ENCODE peak calls at places on chromosomes 4 and X, in nine cellular contexts. Z, F, O, N, C, J, H, X and T are unnamed samples.

GRCh38 chrX:54182194-54182863 is 725 bp downstream of the FAM120C start:
- DNase-seq in Z (peak; percentile 72), F (peak; percentile 60), O (peak; percentile 18), N (peak; percentile 54), C (no peak), J (peak; percentile 49), H (peak; percentile 61), X (peak; percentile 2), T (peak; percentile 62)

GRCh38 chrX:13759152-13759718 is 24.7 kb downstream of the OFD1 start:
- DNase-seq in Z (no peak), F (no peak), O (no peak), N (no peak), C (no peak), J (no peak), H (no peak), X (no peak), T (no peak)

GRCh38 chrX:56978172-56978571 is 17.2 kb downstream of the SPIN3 start:
- DNase-seq in Z (peak; percentile 45), F (peak; percentile 62), O (peak; percentile 14), N (peak; percentile 13), C (no peak), J (no peak), H (no peak), X (no peak), T (peak; percentile 14)

GRCh38 chr4:156970501-156971167 is 965 bp downstream of the PDGFC start:
- DNase-seq in Z (peak; percentile 54), F (peak; percentile 85), O (peak; percentile 61), N (no peak), C (no peak), J (peak; percentile 71), H (peak; percentile 73), X (no peak), T (peak; percentile 62)

GRCh38 chr4:157014621-157015591 is 43.3 kb upstream of the PDGFC start:
- DNase-seq in Z (no peak), F (peak; percentile 77), O (no peak), N (no peak), C (no peak), J (no peak), H (no peak), X (no peak), T (no peak)

GRCh38 chr4:71571346-71571745 is 212.5 kb downstream of the GC start:
- DNase-seq in Z (no peak), F (no peak), O (no peak), N (no peak), C (no peak), J (no peak), H (no peak), X (no peak), T (no peak)

GRCh38 chr4:41061482-41062185 is 152.7 kb downstream of the APBB2 start:
- DNase-seq in Z (no peak), F (no peak), O (no peak), N (no peak), C (no peak), J (no peak), H (no peak), X (no peak), T (no peak)

GRCh38 chrX:3550160-3550765 is 163.2 kb downstream of the PRKX start:
- DNase-seq in Z (peak; percentile 23), F (peak; percentile 55), O (no peak), N (no peak), C (no peak), J (no peak), H (no peak), X (no peak), T (no peak)

GRCh38 chr4:142095886-142096605 is 459.7 kb downstream of the IL15 start:
- DNase-seq in Z (no peak), F (no peak), O (no peak), N (no peak), C (peak; percentile 40), J (peak; percentile 81), H (no peak), X (peak; percentile 65), T (peak; percentile 76)

GRCh38 chr4:147014946-147015345 is 69.3 kb upstream of the TTC29 start:
- DNase-seq in Z (no peak), F (no peak), O (no peak), N (no peak), C (no peak), J (no peak), H (no peak), X (no peak), T (no peak)

GRCh38 chr4:155552180-155552579 is 114.5 kb upstream of the GUCY1A1 start:
- DNase-seq in Z (no peak), F (peak; percentile 77), O (no peak), N (no peak), C (no peak), J (no peak), H (no peak), X (no peak), T (no peak)

GRCh38 chr4:54527532-54527931 is 130.2 kb upstream of the KIT start:
- DNase-seq in Z (no peak), F (no peak), O (no peak), N (no peak), C (no peak), J (no peak), H (no peak), X (no peak), T (no peak)

GRCh38 chr4:132809298-132810032 is 339.6 kb upstream of the PCDH10 start:
- DNase-seq in Z (no peak), F (peak; percentile 77), O (no peak), N (no peak), C (no peak), J (no peak), H (no peak), X (no peak), T (no peak)

GRCh38 chr4:119246177-119246576 is 33.7 kb downstream of the USP53 start:
- DNase-seq in Z (no peak), F (no peak), O (no peak), N (no peak), C (no peak), J (no peak), H (no peak), X (no peak), T (no peak)

GRCh38 chrX:22192419-22193086 is 80.2 kb upstream of the CBLL2 start:
- DNase-seq in Z (peak; percentile 59), F (peak; percentile 64), O (peak; percentile 38), N (peak; percentile 9), C (peak; percentile 1), J (peak; percentile 29), H (peak; percentile 47), X (peak; percentile 2), T (peak; percentile 63)

GRCh38 chr4:42446823-42447222 is 49.5 kb downstream of the SHISA3 start:
- DNase-seq in Z (no peak), F (no peak), O (no peak), N (no peak), C (no peak), J (no peak), H (no peak), X (no peak), T (no peak)

GRCh38 chr4:87498446-87498900 is 30.7 kb downstream of the SPARCL1 start:
- DNase-seq in Z (no peak), F (no peak), O (no peak), N (no peak), C (no peak), J (no peak), H (no peak), X (no peak), T (no peak)

GRCh38 chr4:124810814-124811213 is 98.3 kb upstream of the ANKRD50 start:
- DNase-seq in Z (no peak), F (no peak), O (no peak), N (no peak), C (no peak), J (no peak), H (no peak), X (no peak), T (no peak)

GRCh38 chrX:66544181-66544580 is 94.7 kb downstream of the EDA2R start:
- DNase-seq in Z (no peak), F (no peak), O (no peak), N (no peak), C (no peak), J (no peak), H (no peak), X (no peak), T (no peak)

DNA sequence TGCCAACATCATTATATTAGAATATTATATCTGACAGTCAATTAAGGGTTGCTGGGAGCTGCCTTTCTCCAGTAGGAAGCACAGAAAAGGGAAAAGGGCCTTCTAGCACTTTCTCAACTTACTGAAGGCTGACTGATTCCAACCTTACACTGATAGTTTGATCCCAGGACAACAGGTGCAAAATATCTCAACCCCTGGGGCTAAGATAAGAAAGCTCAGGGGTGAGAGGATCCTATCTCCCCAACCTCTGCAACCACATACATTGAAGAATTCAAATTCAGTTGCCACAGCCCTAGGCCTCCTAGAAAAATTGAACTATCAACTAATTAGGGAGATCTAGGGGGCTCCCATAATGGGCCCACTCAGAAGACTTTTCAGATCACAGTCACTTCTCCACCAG is 179.1 kb upstream of the GPRIN3 start:
- DNase-seq in Z (no peak), F (peak; percentile 87), O (no peak), N (no peak), C (no peak), J (no peak), H (no peak), X (no peak), T (no peak)
- H3K4me3 ChIP-seq in Z (no peak overlapping the region), F (no peak overlapping the region), O (no peak overlapping the region), N (no peak overlapping the region), C (no peak overlapping the region), J (no peak overlapping the region), H (no peak overlapping the region), X (no peak overlapping the region), T (no peak overlapping the region)

GRCh38 chr4:62004881-62005280 is 804.8 kb downstream of the ADGRL3 start:
- DNase-seq in Z (no peak), F (no peak), O (no peak), N (no peak), C (no peak), J (no peak), H (no peak), X (no peak), T (no peak)
- H3K27ac ChIP-seq in Z (no peak overlapping the region), F (no peak overlapping the region), O (no peak overlapping the region), N (no peak overlapping the region), C (no peak overlapping the region), J (no peak overlapping the region), H (no peak overlapping the region), X (no peak overlapping the region), T (no peak overlapping the region)

GRCh38 chrX:64662876-64663275 is 267.6 kb upstream of the MTMR8 start:
- DNase-seq in Z (no peak), F (peak; percentile 51), O (no peak), N (no peak), C (no peak), J (no peak), H (no peak), X (no peak), T (no peak)
- H3K4me1 ChIP-seq in Z (no peaks in the 10 kb centered on the region), F (no peaks in the 10 kb centered on the region), O (no peaks in the 10 kb centered on the region), N (no peaks in the 10 kb centered on the region), C (no peaks in the 10 kb centered on the region), J (no peaks in the 10 kb centered on the region), H (no peaks in the 10 kb centered on the region), X (no peaks in the 10 kb centered on the region), T (no peaks in the 10 kb centered on the region)

DNA sequence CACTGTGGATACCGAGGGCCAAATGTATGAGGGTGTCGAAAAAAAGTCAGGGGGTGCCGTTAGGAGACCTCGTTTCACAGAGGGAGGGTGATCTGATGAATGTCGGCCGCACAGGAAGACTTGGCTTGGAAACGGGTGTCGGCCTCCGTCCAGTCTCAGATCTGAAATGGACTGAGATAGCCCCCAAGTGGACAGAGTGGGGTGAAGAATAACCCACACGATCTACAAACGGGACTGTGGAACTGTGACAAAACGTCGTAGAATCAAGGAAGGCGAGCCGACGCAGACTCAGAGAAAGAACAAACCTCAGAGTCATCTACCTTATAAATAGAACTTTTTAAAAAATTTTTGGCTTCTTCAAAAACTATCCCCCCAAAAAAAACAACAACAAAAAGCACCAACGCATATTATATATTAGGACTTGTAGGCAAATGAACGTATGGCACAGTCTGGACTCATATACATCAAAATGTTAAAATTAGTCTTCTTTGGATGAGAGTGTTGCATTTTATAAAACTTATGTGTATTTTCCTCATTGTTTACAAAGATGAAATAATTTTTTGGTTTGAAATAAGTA is 63.8 kb upstream of the IRF2 start:
- DNase-seq in Z (peak; percentile 89), F (peak; percentile 55), O (peak; percentile 85), N (peak; percentile 44), C (peak; percentile 60), J (peak; percentile 71), H (peak; percentile 89), X (peak; percentile 75), T (peak; percentile 92)
- H3K4me3 ChIP-seq in Z (peak overlapping the region; percentile 62), F (no peak overlapping the region), O (peak overlapping the region; percentile 87), N (peak overlapping the region; percentile 96), C (peak overlapping the region; percentile 55), J (peak overlapping the region; percentile 49), H (peak overlapping the region; percentile 53), X (peak overlapping the region; percentile 96), T (peak overlapping the region; percentile 56)